ENCODE peak calls at places on chromosomes 1 and 21, in six cellular contexts. H, P, C, J, Y and U are unnamed samples.

GRCh38 chr1:164801791-164802572 is 243.0 kb downstream of the PBX1 start:
- DNase-seq in H (no peak), P (no peak), C (no peak), J (no peak), Y (no peak), U (no peak)

GRCh38 chr1:85318217-85318616 is 41.8 kb upstream of the BCL10 start:
- DNase-seq in H (no peak), P (no peak), C (peak), J (no peak), Y (no peak), U (no peak)

GRCh38 chr1:7988576-7988975 is 27.1 kb downstream of the PARK7 start:
- DNase-seq in H (no peak), P (peak), C (peak), J (no peak), Y (no peak), U (no peak)

GRCh38 chr1:46525253-46525983 is 26.0 kb downstream of the KNCN start:
- DNase-seq in H (no peak), P (no peak), C (no peak), J (no peak), Y (no peak), U (peak)

GRCh38 chr1:41277371-41277994 is 35.4 kb upstream of the SCMH1 start:
- DNase-seq in H (no peak), P (no peak), C (no peak), J (no peak), Y (no peak), U (no peak)

GRCh38 chr1:87421809-87422208 is 93.1 kb downstream of the LMO4 start:
- DNase-seq in H (no peak), P (no peak), C (no peak), J (no peak), Y (no peak), U (no peak)

GRCh38 chr1:41404308-41404755 is 43.1 kb downstream of the FOXO6 start:
- DNase-seq in H (no peak), P (peak), C (peak), J (no peak), Y (no peak), U (no peak)

GRCh38 chr1:218402771-218403110 is 57.6 kb downstream of the TGFB2 start:
- DNase-seq in H (no peak), P (no peak), C (no peak), J (no peak), Y (no peak), U (no peak)

GRCh38 chr1:246001821-246002220 is 505.3 kb downstream of the SMYD3 start:
- DNase-seq in H (no peak), P (no peak), C (no peak), J (no peak), Y (no peak), U (no peak)

GRCh38 chr21:36749935-36750578 is 51.1 kb downstream of the SIM2 start:
- DNase-seq in H (no peak), P (peak), C (no peak), J (no peak), Y (no peak), U (no peak)

GRCh38 chr1:78145105-78145580 is 99.4 kb downstream of the GIPC2 start:
- DNase-seq in H (peak), P (peak), C (peak), J (no peak), Y (peak), U (no peak)

GRCh38 chr1:17258116-17258757 is 9.3 kb downstream of the PADI3 start:
- DNase-seq in H (no peak), P (peak), C (no peak), J (no peak), Y (no peak), U (no peak)

GRCh38 chr21:15439726-15440125 is 290.1 kb upstream of the USP25 start:
- DNase-seq in H (no peak), P (no peak), C (no peak), J (no peak), Y (no peak), U (no peak)

GRCh38 chr1:208497866-208498541 is 253.8 kb upstream of the PLXNA2 start:
- DNase-seq in H (no peak), P (no peak), C (no peak), J (no peak), Y (no peak), U (no peak)

GRCh38 chr1:4693316-4693715 is 38.9 kb downstream of the AJAP1 start:
- DNase-seq in H (no peak), P (no peak), C (no peak), J (no peak), Y (no peak), U (no peak)

GRCh38 chr1:3471356-3472087 is 17.1 kb downstream of the ARHGEF16 start:
- DNase-seq in H (no peak), P (peak), C (peak), J (no peak), Y (no peak), U (no peak)

GRCh38 chr1:159880435-159880834 is 18.0 kb upstream of the VSIG8 start:
- DNase-seq in H (no peak), P (peak), C (no peak), J (no peak), Y (no peak), U (no peak)

GRCh38 chr1:179576509-179576908 is 761 bp upstream of the NPHS2 start:
- DNase-seq in H (no peak), P (no peak), C (no peak), J (no peak), Y (no peak), U (no peak)

GRCh38 chr1:236465959-236466303 is 57.9 kb upstream of the LGALS8 start:
- DNase-seq in H (no peak), P (no peak), C (no peak), J (no peak), Y (no peak), U (no peak)

GRCh38 chr21:16193758-16194606 is 464.2 kb downstream of the USP25 start:
- DNase-seq in H (peak), P (peak), C (peak), J (no peak), Y (peak), U (no peak)

GRCh38 chr1:15417365-15417934 is 7.8 kb downstream of the EFHD2 start:
- DNase-seq in H (no peak), P (peak), C (peak), J (peak), Y (no peak), U (no peak)

GRCh38 chr21:38930838-38931237 is 125.1 kb downstream of the ETS2 start:
- DNase-seq in H (no peak), P (peak), C (peak), J (no peak), Y (no peak), U (no peak)

GRCh38 chr1:223207293-223208066 is 64.4 kb upstream of the TLR5 start:
- DNase-seq in H (no peak), P (peak), C (no peak), J (no peak), Y (no peak), U (no peak)

GRCh38 chr1:153956997-153957715 is 1.3 kb downstream of the CRTC2 start:
- DNase-seq in H (no peak), P (peak), C (no peak), J (no peak), Y (no peak), U (no peak)

GRCh38 chr1:27864264-27864895 is 8.0 kb upstream of the THEMIS2 start:
- DNase-seq in H (no peak), P (peak), C (no peak), J (no peak), Y (no peak), U (peak)

GRCh38 chr1:230091473-230092231 is 24.6 kb downstream of the GALNT2 start:
- DNase-seq in H (no peak), P (peak), C (peak), J (no peak), Y (no peak), U (no peak)

GRCh38 chr21:45461369-45461750 is 56.4 kb downstream of the COL18A1 start:
- DNase-seq in H (no peak), P (no peak), C (peak), J (no peak), Y (no peak), U (peak)

GRCh38 chr1:146007048-146007784 is 10.8 kb upstream of the TXNIP start:
- DNase-seq in H (no peak), P (peak), C (peak), J (no peak), Y (no peak), U (no peak)